ENCODE peak calls at places on chromosomes 1 and 21, in four cellular contexts. O is HepG2, P is IMR-90, Y is mesendoderm. U is an unnamed sample. For H3K4me1, the result is how much of the 10 kb centered on the place peaks cover.

GRCh38 chr21:39125752-39126485 is 57.3 kb downstream of the PSMG1 start:
- DNase-seq in O (peak), P (peak), Y (peak), U (peak)

GRCh38 chr1:3470650-3471355 is 16.3 kb downstream of the ARHGEF16 start:
- DNase-seq in O (no peak), P (no peak), Y (no peak), U (no peak)

GRCh38 chr1:244350027-244350426 is 101.7 kb downstream of the ADSS2 start:
- DNase-seq in O (no peak), P (no peak), Y (no peak), U (no peak)

GRCh38 chr1:67969446-67969845 is 81.0 kb downstream of the DIRAS3 start:
- DNase-seq in O (no peak), P (no peak), Y (no peak), U (no peak)

GRCh38 chr21:34890724-34891609 is 158.1 kb downstream of the RUNX1 start:
- DNase-seq in O (no peak), P (peak), Y (peak), U (peak)

GRCh38 chr21:17044696-17045095 is 468.1 kb upstream of the CXADR start:
- DNase-seq in O (no peak), P (no peak), Y (no peak), U (no peak)

GRCh38 chr1:219514728-219515127 is 98.2 kb downstream of the ZC3H11B start:
- DNase-seq in O (no peak), P (no peak), Y (no peak), U (no peak)

GRCh38 chr1:198623920-198624647 is 14.8 kb upstream of the PTPRC start:
- DNase-seq in O (no peak), P (peak), Y (no peak), U (peak)

GRCh38 chr1:56709269-56709880 is 64.3 kb downstream of the PRKAA2 start:
- DNase-seq in O (peak), P (peak), Y (peak), U (peak)

GRCh38 chr1:37845049-37845646 is 14.2 kb downstream of the MTF1 start:
- DNase-seq in O (no peak), P (no peak), Y (no peak), U (no peak)

GRCh38 chr1:197200468-197200899 is 54.0 kb upstream of the ASPM start:
- DNase-seq in O (no peak), P (peak), Y (no peak), U (peak)

GRCh38 chr1:64545118-64545916 is 75.4 kb downstream of the CACHD1 start:
- DNase-seq in O (no peak), P (no peak), Y (no peak), U (no peak)

GRCh38 chr1:91053630-91054029 is 31.8 kb upstream of the ZNF644 start:
- DNase-seq in O (no peak), P (no peak), Y (no peak), U (no peak)

GRCh38 chr1:21257431-21258135 is 32.7 kb downstream of the ECE1 start:
- DNase-seq in O (no peak), P (no peak), Y (no peak), U (no peak)

DNA sequence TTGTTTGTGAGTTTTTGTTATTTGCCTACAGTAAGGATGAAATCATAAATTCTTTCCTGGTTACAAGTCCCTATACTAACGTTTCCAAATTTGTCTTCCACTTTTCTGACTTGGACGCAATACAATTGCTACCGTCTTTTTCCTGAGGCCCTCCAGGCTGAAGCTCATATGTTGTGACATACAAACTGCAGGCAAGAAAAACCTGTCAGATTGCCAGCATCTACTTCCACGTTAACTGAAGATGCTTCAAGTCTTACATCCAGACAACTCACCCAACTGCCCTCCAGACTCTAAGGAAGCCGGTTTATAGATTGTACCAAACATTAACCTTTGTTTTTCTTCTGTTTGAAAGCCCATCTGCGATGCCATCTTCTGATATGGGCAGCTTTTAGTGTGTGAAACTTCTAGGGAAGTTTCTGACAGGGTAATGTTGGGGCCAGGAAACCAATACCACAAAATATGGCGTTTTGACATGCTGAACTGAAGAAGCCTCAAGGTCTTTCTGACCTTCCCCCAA is 21.4 kb upstream of the RNF11 start:
- DNase-seq in O (no peak), P (peak), Y (no peak), U (peak)
- H3K9ac ChIP-seq in O (no peak), P (no peak), Y (no peak), U (no peak)

DNA sequence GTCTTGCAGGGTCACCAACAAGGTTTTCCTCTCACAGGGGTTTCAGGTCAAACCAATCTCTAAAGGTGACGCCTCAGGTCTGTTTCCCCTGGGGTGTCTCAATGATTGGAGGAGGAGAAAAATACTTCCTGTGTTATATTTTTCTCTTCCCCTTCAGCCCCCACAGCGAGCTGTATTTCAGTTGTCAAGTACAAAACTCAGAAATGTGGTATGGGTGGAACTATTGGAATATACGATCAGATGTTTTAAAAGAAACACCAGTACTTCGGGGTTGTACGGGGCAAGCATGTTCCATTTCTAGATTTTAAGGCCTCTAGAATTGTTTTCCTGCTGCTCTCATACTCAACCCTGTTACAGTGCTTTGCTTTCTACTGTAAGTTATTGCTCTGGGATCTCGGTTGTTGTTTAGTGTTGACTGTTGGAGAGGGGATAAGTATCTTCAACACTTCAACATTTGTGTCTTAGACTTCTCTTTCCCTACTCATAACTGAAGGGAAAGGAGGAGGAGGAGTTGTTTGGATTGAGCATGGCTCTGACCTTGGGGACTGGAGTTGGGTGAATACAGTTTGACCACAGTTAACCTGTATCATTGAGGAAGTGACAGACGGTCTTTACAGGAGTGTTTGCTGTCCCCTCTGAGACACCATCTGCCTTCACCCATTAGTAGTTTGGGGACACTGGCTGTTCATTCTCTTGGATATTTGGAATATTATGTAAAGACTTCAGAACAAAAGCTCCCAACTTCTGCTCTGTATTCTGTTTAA is 2.0 kb downstream of the MAPKAPK2 start:
- DNase-seq in O (no peak), P (no peak), Y (no peak), U (no peak)
- H3K4me1 ChIP-seq in O (half or more), P (under half), Y (under half), U (under half)

GRCh38 chr1:169711469-169712308 is at the start of gene SELL:
- DNase-seq in O (peak), P (peak), Y (peak), U (peak)

GRCh38 chr1:169708633-169709032 is 2.8 kb downstream of the SELL start:
- DNase-seq in O (no peak), P (no peak), Y (no peak), U (no peak)

GRCh38 chr1:169707917-169708604 is 3.4 kb downstream of the SELL start:
- DNase-seq in O (no peak), P (no peak), Y (no peak), U (no peak)

DNA sequence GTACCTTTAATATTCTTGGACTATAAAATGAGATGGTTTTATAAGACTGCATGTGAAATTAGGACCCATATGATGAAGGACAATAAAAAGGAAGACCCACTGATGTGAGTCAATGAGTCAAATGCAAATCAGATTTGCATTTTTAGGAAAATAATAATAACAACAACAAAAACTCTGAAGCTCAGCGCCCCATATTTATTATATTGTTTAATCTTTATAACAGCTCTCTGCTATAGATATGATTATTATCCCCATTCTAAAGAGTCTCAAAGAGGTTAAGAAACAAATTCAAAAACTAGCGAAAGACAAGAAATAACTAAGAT is 850 bp upstream of the SELL start:
- DNase-seq in O (no peak), P (no peak), Y (no peak), U (no peak)
- H3K4me3 ChIP-seq in O (no peak), P (no peak), Y (no peak), U (no peak)

DNA sequence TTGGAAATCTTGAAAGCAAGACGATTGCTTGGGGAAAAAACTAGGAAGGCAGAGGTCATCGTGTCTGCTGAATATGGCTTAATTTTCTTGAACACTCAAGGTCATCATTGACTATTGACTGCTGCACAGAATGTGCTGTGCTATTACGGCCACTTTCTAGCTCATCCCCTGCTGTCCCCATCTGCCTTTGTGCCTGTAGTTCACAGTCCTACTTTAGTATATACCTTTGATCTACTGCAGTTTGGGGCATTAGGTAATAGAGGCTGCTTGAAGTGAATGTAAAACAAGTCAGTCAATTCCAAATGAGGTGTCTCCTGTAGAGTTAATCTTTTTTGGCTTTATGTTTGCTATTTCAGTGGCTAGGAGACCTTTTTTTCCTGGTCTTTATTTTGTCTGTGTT is 8.3 kb downstream of the RAB4A start:
- DNase-seq in O (peak), P (no peak), Y (no peak), U (no peak)
- H3K9ac ChIP-seq in O (no peak), P (no peak), Y (no peak), U (no peak)

GRCh38 chr1:6420594-6421042 is 899 bp upstream of the HES2 start:
- DNase-seq in O (no peak), P (no peak), Y (no peak), U (no peak)
- H3K4me1 ChIP-seq in O (under half), P (under half), Y (under half), U (under half)

GRCh38 chr1:231242516-231243198 is 1.6 kb downstream of the GNPAT start:
- DNase-seq in O (no peak), P (peak), Y (no peak), U (peak)
- H3K4me3 ChIP-seq in O (peak), P (no peak), Y (no peak), U (peak)

U was measured in adipocyte.